ENCODE peak calls at places on chromosomes 16 and 17, in five cellular contexts. F, Y, M, E and L are unnamed samples.
A peak's percentile ranks its signal among the peaks of the same experiment; 100 is the strongest.

GRCh38 chr16:35506018-35506897 is 2046.8 kb downstream of the TP53TG3F start:
- DNase-seq in F (no peak), Y (no peak), M (no peak), E (no peak), L (no peak)

GRCh38 chr16:1645914-1646525 is 32.1 kb upstream of the JPT2 start:
- DNase-seq in F (no peak), Y (no peak), M (peak; percentile 34), E (peak; percentile 5), L (no peak)

GRCh38 chr16:72721981-72722380 is 325.9 kb downstream of the ZFHX3 start:
- DNase-seq in F (no peak), Y (no peak), M (no peak), E (no peak), L (no peak)

GRCh38 chr16:66588981-66589713 is 9.9 kb downstream of the CMTM2 start:
- DNase-seq in F (no peak), Y (peak; percentile 82), M (no peak), E (peak; percentile 40), L (no peak)

GRCh38 chr17:31371511-31372097 is 19.9 kb upstream of the RAB11FIP4 start:
- DNase-seq in F (no peak), Y (no peak), M (no peak), E (peak; percentile 78), L (no peak)

GRCh38 chr17:80225230-80225629 is 5.0 kb downstream of the SLC26A11 start:
- DNase-seq in F (no peak), Y (no peak), M (no peak), E (no peak), L (no peak)

GRCh38 chr16:69057400-69058378 is 47.8 kb upstream of the HAS3 start:
- DNase-seq in F (no peak), Y (peak; percentile 17), M (peak; percentile 93), E (peak; percentile 80), L (no peak)

GRCh38 chr17:39536468-39536867 is 71.3 kb downstream of the NEUROD2 start:
- DNase-seq in F (no peak), Y (no peak), M (no peak), E (no peak), L (no peak)

GRCh38 chr17:79798296-79799173 is 1.7 kb upstream of the CBX8 start:
- DNase-seq in F (no peak), Y (no peak), M (no peak), E (no peak), L (peak; percentile 42)

GRCh38 chr16:71467810-71468209 is 5.8 kb upstream of the ZNF23 start:
- DNase-seq in F (no peak), Y (peak; percentile 42), M (peak; percentile 75), E (peak; percentile 20), L (no peak)

GRCh38 chr16:54285414-54286066 is 1.0 kb downstream of the IRX3 start:
- DNase-seq in F (no peak), Y (peak; percentile 36), M (peak; percentile 49), E (no peak), L (peak; percentile 40)

GRCh38 chr17:40696651-40697072 is 6.9 kb downstream of the KRT24 start:
- DNase-seq in F (peak; percentile 4), Y (no peak), M (no peak), E (peak; percentile 6), L (no peak)

GRCh38 chr17:70622382-70623260 is 453.3 kb downstream of the KCNJ2 start:
- DNase-seq in F (no peak), Y (peak; percentile 19), M (peak; percentile 30), E (peak; percentile 59), L (peak; percentile 77)

GRCh38 chr17:5437721-5438317 is 1.1 kb downstream of the C1QBP start:
- DNase-seq in F (no peak), Y (no peak), M (peak; percentile 55), E (no peak), L (no peak)

GRCh38 chr16:70746040-70746707 is 54.8 kb downstream of the VAC14 start:
- DNase-seq in F (peak; percentile 66), Y (no peak), M (peak; percentile 68), E (peak; percentile 85), L (no peak)

GRCh38 chr17:75313941-75314550 is 24.8 kb upstream of the SLC25A19 start:
- DNase-seq in F (no peak), Y (peak; percentile 32), M (no peak), E (no peak), L (no peak)

DNA sequence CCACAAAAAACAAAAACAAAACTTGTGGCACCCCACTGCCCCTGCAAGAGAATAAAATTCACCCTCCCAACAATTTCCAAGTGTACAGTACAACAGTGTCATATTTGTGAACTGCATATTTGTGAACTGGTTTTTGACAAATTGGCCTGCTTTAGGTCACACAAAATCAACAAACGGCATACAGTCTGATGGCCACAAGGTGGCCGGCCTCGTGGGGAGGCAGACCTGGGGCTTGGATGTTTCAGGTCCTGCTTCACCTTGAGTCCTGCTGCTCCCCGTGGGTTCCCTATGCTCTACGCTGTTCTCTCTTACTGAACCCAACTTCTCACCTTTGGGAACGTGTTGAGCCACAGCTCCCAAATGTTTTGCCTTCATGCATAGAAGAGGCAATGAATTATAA is 102.2 kb downstream of the CDK5R1 start:
- DNase-seq in F (no peak), Y (no peak), M (peak; percentile 12), E (no peak), L (no peak)
- TF ChIP-seq CTCF in F (no peak), Y (no peak), M (no peak), E (no peak), L (peak; percentile 50)

GRCh38 chr17:77665833-77666232 is 292.7 kb upstream of the TNRC6C start:
- DNase-seq in F (no peak), Y (no peak), M (no peak), E (no peak), L (no peak)

GRCh38 chr17:77666881-77667395 is 291.6 kb upstream of the TNRC6C start:
- DNase-seq in F (no peak), Y (peak; percentile 42), M (no peak), E (no peak), L (no peak)

GRCh38 chr17:77668518-77668917 is 290.0 kb upstream of the TNRC6C start:
- DNase-seq in F (no peak), Y (no peak), M (no peak), E (no peak), L (no peak)

GRCh38 chr17:77666480-77666879 is 292.0 kb upstream of the TNRC6C start:
- DNase-seq in F (no peak), Y (no peak), M (no peak), E (no peak), L (no peak)

DNA sequence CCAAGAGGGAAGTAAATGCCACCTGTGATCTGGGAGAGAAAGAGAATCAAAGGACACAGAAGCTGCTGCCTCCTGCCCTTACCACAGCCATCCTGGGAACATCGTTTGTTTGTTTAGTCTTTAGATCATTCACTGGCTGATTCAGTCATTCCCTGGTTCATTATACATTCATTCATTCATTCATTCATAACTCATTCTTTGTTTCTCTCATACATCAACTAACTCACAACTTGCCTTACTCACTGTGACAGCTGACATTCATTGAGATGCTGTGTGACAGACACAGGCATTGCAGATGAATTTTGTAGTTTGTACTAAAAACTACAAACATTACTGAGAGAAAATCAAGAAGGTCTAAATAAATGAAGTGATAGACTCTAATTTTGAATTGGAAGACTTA is 291.0 kb upstream of the TNRC6C start:
- DNase-seq in F (no peak), Y (no peak), M (no peak), E (no peak), L (no peak)
- TF ChIP-seq CTCF in F (no peak), Y (no peak), M (no peak), E (no peak), L (no peak)

DNA sequence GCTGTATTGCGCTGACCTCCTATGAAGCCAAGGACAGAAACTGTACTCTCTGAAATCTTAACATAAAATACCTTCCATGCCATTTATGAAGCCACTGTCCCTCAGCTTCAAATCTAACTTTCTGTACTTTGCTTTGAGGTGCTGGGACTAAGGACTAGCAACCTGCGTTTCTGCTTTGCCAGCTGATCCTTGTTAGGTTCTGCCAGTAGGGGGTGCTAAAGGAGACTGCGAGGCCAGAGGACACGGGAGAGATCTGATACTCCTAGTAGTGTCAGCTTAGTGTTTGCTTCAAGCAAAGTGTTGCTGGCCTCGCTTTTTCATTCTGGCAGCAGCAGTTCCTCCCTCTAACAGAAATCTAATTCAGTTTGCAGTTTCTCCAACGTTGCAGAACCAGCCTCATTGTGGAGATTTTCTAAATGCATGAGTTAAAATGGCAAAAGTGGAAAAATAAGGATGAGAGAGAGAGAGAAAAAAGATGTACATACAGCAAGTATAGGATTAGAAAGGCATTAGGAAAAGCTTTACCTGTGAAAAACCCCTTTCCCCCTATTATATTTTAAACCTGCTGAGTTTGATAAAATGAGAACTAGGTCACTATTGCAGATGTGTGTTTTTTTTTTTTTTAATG is 297.5 kb downstream of the CA10 start:
- DNase-seq in F (no peak), Y (peak; percentile 28), M (no peak), E (no peak), L (peak; percentile 72)
- TF ChIP-seq CTCF in F (no peak), Y (peak; percentile 63), M (peak; percentile 22), E (no peak), L (peak; percentile 74)

GRCh38 chr16:84749815-84750214 is 50.0 kb downstream of the USP10 start:
- DNase-seq in F (no peak), Y (no peak), M (no peak), E (peak; percentile 54), L (no peak)

GRCh38 chr16:84749072-84749471 is 49.3 kb downstream of the USP10 start:
- DNase-seq in F (no peak), Y (no peak), M (no peak), E (no peak), L (no peak)

GRCh38 chr16:84746231-84746630 is 46.4 kb downstream of the USP10 start:
- DNase-seq in F (no peak), Y (no peak), M (no peak), E (no peak), L (no peak)

GRCh38 chr16:84742561-84743200 is 42.9 kb downstream of the USP10 start:
- DNase-seq in F (no peak), Y (no peak), M (no peak), E (no peak), L (peak; percentile 52)

GRCh38 chr16:84746875-84747274 is 47.1 kb downstream of the USP10 start:
- DNase-seq in F (no peak), Y (no peak), M (no peak), E (no peak), L (no peak)
- TF ChIP-seq CTCF in F (peak; percentile 22), Y (no peak), M (no peak), E (peak; percentile 17), L (peak; percentile 55)

GRCh38 chr16:56277040-56277439 is 85.8 kb downstream of the GNAO1 start:
- DNase-seq in F (no peak), Y (no peak), M (no peak), E (no peak), L (peak; percentile 69)
- TF ChIP-seq CTCF in F (no peak), Y (no peak), M (no peak), E (no peak), L (peak; percentile 72)

GRCh38 chr17:78409191-78409621 is 30.8 kb downstream of the PGS1 start:
- DNase-seq in F (no peak), Y (no peak), M (peak; percentile 45), E (no peak), L (no peak)

GRCh38 chr17:78411241-78411855 is 32.9 kb downstream of the PGS1 start:
- DNase-seq in F (no peak), Y (no peak), M (no peak), E (no peak), L (no peak)

GRCh38 chr17:78415821-78416301 is 37.4 kb downstream of the PGS1 start:
- DNase-seq in F (no peak), Y (no peak), M (no peak), E (no peak), L (no peak)

GRCh38 chr17:78414178-78415162 is 36.0 kb downstream of the PGS1 start:
- DNase-seq in F (no peak), Y (no peak), M (no peak), E (no peak), L (no peak)

GRCh38 chr17:78412403-78412802 is 34.0 kb downstream of the PGS1 start:
- DNase-seq in F (no peak), Y (no peak), M (no peak), E (no peak), L (peak; percentile 41)
- TF ChIP-seq CTCF in F (peak; percentile 45), Y (peak; percentile 25), M (no peak), E (peak; percentile 11), L (peak; percentile 65)